ENCODE peak calls at places on chromosomes 13 and 19, in nine cellular contexts. F, J, X, S, C, B, R, W and I are unnamed samples.
A peak's percentile ranks its signal among the peaks of the same experiment; 100 is the strongest.

GRCh38 chr13:44311011-44311481 is 62.6 kb upstream of the SERP2 start:
- DNase-seq in X (peak; percentile 84), R (no peak), C (no peak), S (no peak), F (no peak), J (no peak), B (no peak), W (peak; percentile 13), I (no peak)

GRCh38 chr13:70098669-70099068 is 9.0 kb upstream of the ATXN8OS start:
- DNase-seq in C (no peak), W (peak; percentile 0), B (no peak), F (no peak), S (no peak), J (no peak), X (peak; percentile 38), R (no peak), I (no peak)

GRCh38 chr13:32821149-32821688 is 195.0 kb upstream of the KL start:
- DNase-seq in X (no peak), C (no peak), B (no peak), J (no peak), W (no peak), F (no peak), S (no peak), R (no peak), I (no peak)

GRCh38 chr19:17527326-17527725 is 15.9 kb downstream of the PGLS start:
- DNase-seq in J (no peak), F (no peak), S (no peak), W (no peak), X (no peak), R (no peak), B (no peak), C (no peak), I (no peak)

GRCh38 chr19:39031368-39032163 is 783 bp downstream of the FBXO27 start:
- DNase-seq in W (peak; percentile 73), J (peak; percentile 100), X (peak; percentile 25), B (peak; percentile 30), R (peak; percentile 67), F (peak; percentile 47), C (peak; percentile 57), S (peak; percentile 11), I (peak; percentile 48)

GRCh38 chr13:39282400-39282972 is 244.2 kb downstream of the NHLRC3 start:
- DNase-seq in F (no peak), W (no peak), S (no peak), R (no peak), X (no peak), B (no peak), C (no peak), J (no peak), I (no peak)

GRCh38 chr13:26831336-26831908 is 70.8 kb upstream of the GPR12 start:
- DNase-seq in C (no peak), B (no peak), R (no peak), S (no peak), W (no peak), J (no peak), X (peak; percentile 91), F (no peak), I (no peak)

GRCh38 chr19:5957132-5957531 is 20.8 kb downstream of the RANBP3 start:
- DNase-seq in R (no peak), B (no peak), J (no peak), X (peak; percentile 43), C (no peak), F (no peak), W (peak; percentile 49), S (no peak), I (no peak)

GRCh38 chr19:49447485-49448431 is 3.9 kb downstream of the PIH1D1 start:
- DNase-seq in S (no peak), C (no peak), B (no peak), F (no peak), X (no peak), W (no peak), R (no peak), J (peak; percentile 93), I (no peak)

GRCh38 chr13:75550159-75550567 is 572 bp downstream of the UCHL3 start:
- DNase-seq in F (no peak), C (no peak), B (no peak), X (peak; percentile 71), S (no peak), W (peak; percentile 91), J (no peak), R (no peak), I (peak; percentile 41)

GRCh38 chr19:32345261-32346207 is at the start of gene ZNF507:
- DNase-seq in J (peak; percentile 95), S (peak; percentile 75), F (peak; percentile 62), R (peak; percentile 75), B (peak; percentile 69), C (peak; percentile 83), W (peak; percentile 92), X (peak; percentile 25), I (peak; percentile 58)

GRCh38 chr19:4352701-4353121 is 9.3 kb downstream of the MPND start:
- DNase-seq in C (peak; percentile 33), F (peak; percentile 27), X (peak; percentile 25), R (peak; percentile 46), J (peak; percentile 91), W (peak; percentile 72), S (no peak), B (peak; percentile 55), I (peak; percentile 30)

GRCh38 chr13:49810825-49811526 is 18.5 kb upstream of the KPNA3 start:
- DNase-seq in S (no peak), B (no peak), F (no peak), X (no peak), C (no peak), W (peak; percentile 74), R (no peak), J (no peak), I (no peak)

GRCh38 chr19:50607874-50608785 is 31.6 kb downstream of the SYT3 start:
- DNase-seq in J (peak; percentile 99), B (peak; percentile 41), S (peak; percentile 77), X (no peak), R (peak; percentile 56), W (peak; percentile 73), C (peak; percentile 79), F (peak; percentile 40), I (peak; percentile 26)

GRCh38 chr13:62696490-62696889 is 1280.8 kb upstream of the PCDH20 start:
- DNase-seq in X (no peak), F (no peak), C (no peak), R (no peak), J (no peak), S (no peak), W (no peak), B (no peak), I (no peak)

GRCh38 chr19:9835507-9835949 is 410 bp downstream of the PIN1 start:
- DNase-seq in B (no peak), R (no peak), X (no peak), C (no peak), J (no peak), S (no peak), F (no peak), W (no peak), I (no peak)

GRCh38 chr13:29801102-29801501 is 49.3 kb downstream of the UBL3 start:
- DNase-seq in W (no peak), C (no peak), F (no peak), X (no peak), B (no peak), R (no peak), J (peak; percentile 54), S (no peak), I (no peak)

GRCh38 chr13:114038211-114038613 is 64.3 kb upstream of the C13orf46 start:
- DNase-seq in S (no peak), X (no peak), F (no peak), C (no peak), J (no peak), R (no peak), W (peak; percentile 23), B (no peak), I (no peak)

GRCh38 chr13:113207890-113208423 is 512 bp downstream of the PCID2 start:
- DNase-seq in W (peak; percentile 83), B (no peak), R (no peak), F (no peak), J (peak; percentile 76), S (no peak), C (no peak), X (peak; percentile 55), I (no peak)

GRCh38 chr19:46426506-46427162 is 2.1 kb downstream of the PNMA8C start:
- DNase-seq in F (no peak), B (no peak), J (peak; percentile 95), X (peak; percentile 64), C (peak; percentile 42), W (peak; percentile 89), R (no peak), S (peak; percentile 58), I (no peak)

GRCh38 chr13:54232700-54233099 is 1204.1 kb downstream of the OLFM4 start:
- DNase-seq in J (no peak), S (no peak), R (no peak), X (peak; percentile 31), W (no peak), B (no peak), C (no peak), F (no peak), I (no peak)

GRCh38 chr19:14061751-14062557 is at the start of gene PALM3:
- DNase-seq in B (no peak), S (no peak), R (no peak), J (no peak), W (no peak), F (no peak), C (no peak), X (no peak), I (no peak)

GRCh38 chr19:45147835-45148676 is 12.7 kb downstream of the NKPD1 start:
- DNase-seq in W (no peak), J (peak; percentile 83), C (no peak), B (no peak), S (no peak), X (no peak), R (no peak), F (no peak), I (no peak)

GRCh38 chr19:44891016-44891882 is at the start of gene TOMM40:
- DNase-seq in F (no peak), S (no peak), J (peak; percentile 72), C (peak; percentile 99), W (peak; percentile 100), X (peak; percentile 100), R (no peak), B (peak; percentile 19), I (no peak)

GRCh38 chr19:29685326-29685725 is 20.1 kb downstream of the PLEKHF1 start:
- DNase-seq in R (no peak), X (no peak), W (peak; percentile 78), S (no peak), B (no peak), F (no peak), J (no peak), C (no peak), I (no peak)

GRCh38 chr19:16325161-16325527 is 518 bp downstream of the KLF2 start:
- DNase-seq in X (peak; percentile 8), F (no peak), C (peak; percentile 61), B (peak; percentile 47), J (peak; percentile 81), S (no peak), R (no peak), W (peak; percentile 63), I (no peak)

GRCh38 chr19:51690359-51691121 is 2.6 kb upstream of the SPACA6 start:
- DNase-seq in R (peak; percentile 72), J (peak; percentile 90), X (peak; percentile 45), S (peak; percentile 55), F (no peak), B (peak; percentile 77), C (peak; percentile 43), W (peak; percentile 80), I (no peak)

GRCh38 chr19:18478545-18479311 is 40.8 kb upstream of the ISYNA1 start:
- DNase-seq in X (no peak), S (peak; percentile 40), F (no peak), W (peak; percentile 93), B (peak; percentile 29), J (no peak), C (no peak), R (peak; percentile 39), I (peak; percentile 65)

GRCh38 chr19:55490478-55491436 is 2.5 kb downstream of the SSC5D start:
- DNase-seq in S (no peak), X (no peak), B (no peak), W (peak; percentile 40), F (no peak), J (no peak), C (no peak), R (no peak), I (no peak)